ENCODE peak calls at places on chromosomes 3 and 15, in nine cellular contexts. F is cardiac septum, Q is caudate nucleus, I is NCI-H1105 treated with DMSO at 0.1 percent for 48 hours, X is NCI-H345, W is T1000, A is uterus, S is psoas muscle, R is NCI-H1092. D is an unnamed sample.

GRCh38 chr15:73932381-73933191 is 6.3 kb downstream of the LOXL1 start:
- DNase-seq in F (no peak), Q (no peak), I (no peak), X (no peak), W (no peak), A (no peak), S (no peak), R (no peak), D (no peak)

GRCh38 chr15:70853855-70854668 is at the start of gene LARP6:
- DNase-seq in F (peak; percentile 82), Q (peak; percentile 77), I (peak; percentile 72), X (peak; percentile 55), W (no peak), A (peak; percentile 60), S (peak; percentile 68), R (no peak), D (peak; percentile 42)

GRCh38 chr3:169650503-169650902 is 13.0 kb downstream of the MECOM start:
- DNase-seq in F (no peak), Q (no peak), I (no peak), X (no peak), W (no peak), A (no peak), S (no peak), R (no peak), D (no peak)

GRCh38 chr3:193605876-193606275 is 12.9 kb downstream of the OPA1 start:
- DNase-seq in F (no peak), Q (no peak), I (peak; percentile 58), X (peak; percentile 36), W (peak; percentile 5), A (peak; percentile 34), S (no peak), R (no peak), D (peak; percentile 53)

GRCh38 chr15:80699981-80700380 is 4.9 kb downstream of the ABHD17C start:
- DNase-seq in F (no peak), Q (no peak), I (no peak), X (no peak), W (no peak), A (no peak), S (no peak), R (no peak), D (no peak)

GRCh38 chr3:155420869-155421486 is 127.5 kb upstream of the STRIT1 start:
- DNase-seq in F (no peak), Q (no peak), I (no peak), X (no peak), W (no peak), A (no peak), S (no peak), R (no peak), D (no peak)

GRCh38 chr3:114899186-114899931 is 247.7 kb downstream of the ZBTB20 start:
- DNase-seq in F (no peak), Q (no peak), I (peak; percentile 97), X (peak; percentile 90), W (no peak), A (no peak), S (no peak), R (peak; percentile 97), D (peak; percentile 99)

GRCh38 chr3:139388961-139389551 is 391 bp downstream of the COPB2 start:
- DNase-seq in F (no peak), Q (no peak), I (peak; percentile 37), X (no peak), W (no peak), A (no peak), S (no peak), R (no peak), D (peak; percentile 43)

GRCh38 chr15:81285461-81285860 is 38.5 kb downstream of the STARD5 start:
- DNase-seq in F (peak; percentile 17), Q (no peak), I (no peak), X (no peak), W (no peak), A (no peak), S (no peak), R (no peak), D (no peak)

GRCh38 chr15:99446565-99447496 is 119.0 kb upstream of the MEF2A start:
- DNase-seq in F (no peak), Q (no peak), I (peak; percentile 98), X (peak; percentile 56), W (no peak), A (no peak), S (no peak), R (peak; percentile 30), D (peak; percentile 72)

GRCh38 chr3:190575441-190576190 is 61.7 kb downstream of the IL1RAP start:
- DNase-seq in F (no peak), Q (no peak), I (no peak), X (no peak), W (no peak), A (no peak), S (no peak), R (no peak), D (no peak)

GRCh38 chr3:24639640-24640329 is 145.1 kb upstream of the THRB start:
- DNase-seq in F (no peak), Q (no peak), I (no peak), X (no peak), W (no peak), A (no peak), S (no peak), R (no peak), D (no peak)

GRCh38 chr15:94476681-94477080 is 245.3 kb downstream of the MCTP2 start:
- DNase-seq in F (no peak), Q (no peak), I (no peak), X (no peak), W (no peak), A (no peak), S (no peak), R (no peak), D (no peak)

GRCh38 chr3:183481582-183481981 is 53.2 kb upstream of the MCF2L2 start:
- DNase-seq in F (no peak), Q (no peak), I (no peak), X (no peak), W (no peak), A (no peak), S (no peak), R (no peak), D (peak; percentile 34)

GRCh38 chr15:68818088-68818670 is 2.5 kb downstream of the ANP32A start:
- DNase-seq in F (peak; percentile 82), Q (peak; percentile 83), I (peak; percentile 76), X (peak; percentile 73), W (no peak), A (peak; percentile 62), S (peak; percentile 73), R (peak; percentile 21), D (peak; percentile 85)

GRCh38 chr15:67307156-67307555 is 52.6 kb downstream of the IQCH start:
- DNase-seq in F (no peak), Q (no peak), I (no peak), X (no peak), W (no peak), A (no peak), S (no peak), R (no peak), D (no peak)

GRCh38 chr3:63937661-63938651 is 25.8 kb upstream of the SCAANT1 start:
- DNase-seq in F (peak; percentile 87), Q (no peak), I (no peak), X (no peak), W (no peak), A (no peak), S (no peak), R (no peak), D (no peak)

D was measured in NCI-H2171 treated with DMSO at 0.1 percent for 48 hours.